ENCODE peak calls at places on chromosomes 11 and 22, in six cellular contexts. D, U, K, E, O and M are unnamed samples.

GRCh38 chr11:61892085-61892370 is 683 bp upstream of the FADS3 start:
- ATAC-seq in D (peak; percentile 36), U (peak; percentile 23), K (no peak), E (peak; percentile 75), O (peak; percentile 34), M (no peak)

GRCh38 chr22:46171940-46172339 is 21.6 kb downstream of the PPARA start:
- ATAC-seq in D (no peak), U (no peak), K (no peak), E (no peak), O (no peak), M (no peak)

GRCh38 chr11:114019046-114019445 is 40.5 kb upstream of the ZBTB16 start:
- ATAC-seq in D (no peak), U (no peak), K (no peak), E (no peak), O (no peak), M (no peak)

GRCh38 chr11:130426223-130427048 is 2.0 kb downstream of the ADAMTS8 start:
- ATAC-seq in D (no peak), U (no peak), K (no peak), E (no peak), O (no peak), M (no peak)

GRCh38 chr22:28268845-28269244 is 349.8 kb upstream of the PITPNB start:
- ATAC-seq in D (no peak), U (no peak), K (no peak), E (no peak), O (no peak), M (no peak)

GRCh38 chr11:96782632-96783031 is 392.8 kb downstream of the JRKL start:
- ATAC-seq in D (no peak), U (no peak), K (no peak), E (no peak), O (no peak), M (no peak)

GRCh38 chr11:106091480-106092123 is 14.1 kb downstream of the AASDHPPT start:
- ATAC-seq in D (peak; percentile 44), U (no peak), K (no peak), E (peak; percentile 95), O (no peak), M (no peak)

GRCh38 chr22:32852346-32853251 is 51.1 kb downstream of the TIMP3 start:
- ATAC-seq in D (no peak), U (peak; percentile 28), K (peak; percentile 72), E (no peak), O (no peak), M (peak; percentile 37)

GRCh38 chr11:62338218-62338617 is 970 bp downstream of the ASRGL1 start:
- ATAC-seq in D (no peak), U (no peak), K (no peak), E (no peak), O (no peak), M (no peak)

GRCh38 chr11:110679323-110679980 is 32.8 kb downstream of the ARHGAP20 start:
- ATAC-seq in D (no peak), U (no peak), K (no peak), E (no peak), O (no peak), M (no peak)

GRCh38 chr11:113562576-113562975 is 87.4 kb upstream of the DRD2 start:
- ATAC-seq in D (no peak), U (no peak), K (no peak), E (no peak), O (no peak), M (no peak)

GRCh38 chr11:96033569-96033968 is 109.7 kb upstream of the MTMR2 start:
- ATAC-seq in D (no peak), U (no peak), K (no peak), E (no peak), O (no peak), M (peak; percentile 22)

GRCh38 chr11:65791719-65792213 is 4.9 kb downstream of the OVOL1 start:
- ATAC-seq in D (no peak), U (peak; percentile 40), K (no peak), E (peak; percentile 99), O (no peak), M (no peak)

GRCh38 chr11:134015541-134015940 is 53.3 kb upstream of the JAM3 start:
- ATAC-seq in D (no peak), U (no peak), K (no peak), E (no peak), O (no peak), M (peak; percentile 38)

GRCh38 chr11:27971256-27971655 is 136.7 kb downstream of the KIF18A start:
- ATAC-seq in D (no peak), U (no peak), K (no peak), E (no peak), O (no peak), M (no peak)

GRCh38 chr11:134030853-134031252 is 38.0 kb upstream of the JAM3 start:
- ATAC-seq in D (peak; percentile 47), U (no peak), K (peak; percentile 82), E (peak; percentile 50), O (peak; percentile 52), M (no peak)

GRCh38 chr22:43631201-43631600 is 180.9 kb downstream of the EFCAB6 start:
- ATAC-seq in D (no peak), U (no peak), K (no peak), E (no peak), O (no peak), M (no peak)

GRCh38 chr11:30281476-30282288 is 41.2 kb upstream of the ARL14EP start:
- ATAC-seq in D (no peak), U (no peak), K (no peak), E (peak; percentile 61), O (no peak), M (no peak)

GRCh38 chr11:69297225-69297925 is 3.4 kb downstream of the MYEOV start:
- ATAC-seq in D (peak; percentile 34), U (peak; percentile 86), K (peak; percentile 64), E (peak; percentile 66), O (peak; percentile 63), M (peak; percentile 78)
- TF ChIP-seq EP300 in D (peak; percentile 95), U (peak; percentile 23), K (peak; percentile 70), E (peak; percentile 78), O (peak; percentile 64), M (no peak)

GRCh38 chr22:37753746-37754145 is 54.0 kb upstream of the GCAT start:
- ATAC-seq in D (peak; percentile 18), U (no peak), K (no peak), E (no peak), O (no peak), M (no peak)

GRCh38 chr22:37749831-37750595 is 53.2 kb downstream of the TRIOBP start:
- ATAC-seq in D (no peak), U (no peak), K (no peak), E (no peak), O (no peak), M (no peak)

GRCh38 chr22:37750596-37751162 is 53.8 kb downstream of the TRIOBP start:
- ATAC-seq in D (no peak), U (no peak), K (no peak), E (no peak), O (no peak), M (no peak)

GRCh38 chr22:37751449-37752188 is 54.8 kb downstream of the TRIOBP start:
- ATAC-seq in D (peak; percentile 17), U (no peak), K (no peak), E (no peak), O (no peak), M (no peak)

DNA sequence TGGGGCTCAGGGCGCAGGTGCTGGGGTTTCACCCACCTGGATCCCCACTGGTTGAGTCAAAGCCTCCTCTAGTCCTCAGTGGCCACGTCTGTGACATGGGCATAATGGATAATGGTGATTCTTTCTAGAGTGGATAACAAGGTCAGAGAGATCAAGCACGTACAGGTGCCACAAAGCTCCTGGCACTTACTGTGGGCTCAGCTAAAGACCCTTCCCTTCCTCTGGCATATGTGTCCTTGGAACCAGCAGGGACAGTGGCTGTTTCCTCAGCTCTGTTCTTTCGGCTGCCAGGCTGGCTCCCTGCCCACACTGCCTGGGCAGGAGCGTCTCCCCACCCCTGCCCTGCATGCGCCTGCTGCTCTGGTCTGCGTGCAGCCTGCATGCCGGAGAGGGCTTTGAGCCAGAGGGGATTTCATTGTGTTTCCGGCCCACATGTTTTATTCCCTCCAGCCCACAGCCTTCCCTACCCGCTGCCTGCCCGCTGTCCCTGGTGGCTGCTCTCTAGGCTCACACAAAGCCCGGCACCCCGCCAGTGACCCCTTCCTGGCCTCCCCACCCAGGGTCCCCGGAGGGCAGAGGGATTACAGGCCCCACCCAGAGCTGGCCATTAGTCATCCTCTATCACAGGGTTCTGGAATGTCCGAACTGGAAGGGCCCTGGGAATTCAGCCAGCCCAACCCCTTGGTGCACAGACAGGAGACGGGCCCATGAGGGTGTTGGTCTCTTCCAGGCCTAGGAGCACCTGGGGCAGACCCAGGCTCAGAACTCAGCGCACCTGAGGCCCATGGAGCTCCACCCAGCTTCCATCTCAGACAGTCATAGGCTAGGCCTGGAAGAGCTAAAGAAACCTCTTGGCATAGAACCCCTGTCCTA is 55.3 kb upstream of the GCAT start:
- ATAC-seq in D (peak; percentile 85), U (peak; percentile 84), K (no peak), E (no peak), O (peak; percentile 43), M (peak; percentile 90)
- H3K4me1 ChIP-seq in D (peaks cover 68% of the 10 kb centered on the region), U (peaks cover 74% of the 10 kb centered on the region), K (peaks cover 47% of the 10 kb centered on the region), E (peaks cover 5% of the 10 kb centered on the region), O (peaks cover 48% of the 10 kb centered on the region), M (peaks cover 12% of the 10 kb centered on the region)

GRCh38 chr11:73647459-73648100 is 1.2 kb downstream of the PLEKHB1 start:
- ATAC-seq in D (peak; percentile 89), U (peak; percentile 97), K (peak; percentile 98), E (peak; percentile 100), O (peak; percentile 80), M (peak; percentile 97)
- TF ChIP-seq POLR2A in D (no peak), U (no peak), K (no peak), E (no peak), O (peak; percentile 49), M (no peak)

GRCh38 chr11:102214623-102215022 is 102.7 kb upstream of the BIRC3 start:
- ATAC-seq in D (no peak), U (no peak), K (no peak), E (no peak), O (no peak), M (no peak)

GRCh38 chr11:102220728-102221467 is 96.4 kb upstream of the BIRC3 start:
- ATAC-seq in D (no peak), U (no peak), K (no peak), E (no peak), O (no peak), M (no peak)

GRCh38 chr11:102216433-102217163 is 100.7 kb upstream of the BIRC3 start:
- ATAC-seq in D (no peak), U (peak; percentile 31), K (no peak), E (no peak), O (no peak), M (peak; percentile 80)
- TF ChIP-seq EP300 in D (no peak), U (no peak), K (no peak), E (no peak), O (no peak), M (no peak)

GRCh38 chr11:8787372-8787771 is 104.8 kb downstream of the RPL27A start:
- ATAC-seq in D (no peak), U (no peak), K (no peak), E (no peak), O (no peak), M (no peak)
- H3K4me1 ChIP-seq in D (no peaks in the 10 kb centered on the region), U (peaks cover 29% of the 10 kb centered on the region), K (no peaks in the 10 kb centered on the region), E (no peaks in the 10 kb centered on the region), O (peaks cover 17% of the 10 kb centered on the region), M (peaks cover 14% of the 10 kb centered on the region)

GRCh38 chr22:20531404-20532181 is 24.2 kb downstream of the MED15 start:
- ATAC-seq in D (peak; percentile 92), U (peak; percentile 85), K (peak; percentile 8), E (no peak), O (peak; percentile 81), M (peak; percentile 93)
- TF ChIP-seq POLR2A in D (no peak), U (no peak), K (no peak), E (no peak), O (no peak), M (no peak)

GRCh38 chr11:45982656-45983470 is 60.4 kb downstream of the LARGE2 start:
- ATAC-seq in D (peak; percentile 53), U (peak; percentile 53), K (peak; percentile 95), E (no peak), O (no peak), M (peak; percentile 25)
- TF ChIP-seq EP300 in D (no peak), U (no peak), K (peak; percentile 79), E (no peak), O (no peak), M (no peak)